ENCODE peak calls at places on chromosomes 5 and 9, in eight cellular contexts. E, F, H, Z, T, U, P and D are unnamed samples.

GRCh38 chr9:16579872-16580432 is 290.5 kb downstream of the BNC2 start:
- DNase-seq in E (no peak), F (no peak), H (no peak), Z (no peak), T (no peak), U (no peak), P (no peak), D (no peak)

GRCh38 chr9:95815153-95815552 is 60.3 kb upstream of the ERCC6L2 start:
- DNase-seq in E (no peak), F (no peak), H (no peak), Z (no peak), T (no peak), U (no peak), P (no peak), D (no peak)

GRCh38 chr5:133873454-133873853 is 95.0 kb downstream of the C5orf15 start:
- DNase-seq in E (no peak), F (no peak), H (no peak), Z (no peak), T (no peak), U (no peak), P (no peak), D (no peak)

GRCh38 chr9:36749461-36749860 is 176.8 kb downstream of the MELK start:
- DNase-seq in E (no peak), F (no peak), H (no peak), Z (no peak), T (no peak), U (no peak), P (no peak), D (no peak)

GRCh38 chr5:133473291-133473690 is 139.1 kb downstream of the FSTL4 start:
- DNase-seq in E (no peak), F (no peak), H (no peak), Z (no peak), T (no peak), U (no peak), P (no peak), D (no peak)

GRCh38 chr9:120715331-120715924 is 1.2 kb upstream of the MEGF9 start:
- DNase-seq in E (peak), F (peak), H (peak), Z (peak), T (peak), U (peak), P (peak), D (peak)

GRCh38 chr5:167916706-167917105 is 374.7 kb upstream of the WWC1 start:
- DNase-seq in E (peak), F (no peak), H (peak), Z (peak), T (peak), U (no peak), P (no peak), D (peak)

GRCh38 chr9:121815556-121816448 is 164.4 kb downstream of the DAB2IP start:
- DNase-seq in E (no peak), F (no peak), H (no peak), Z (no peak), T (no peak), U (no peak), P (no peak), D (no peak)

GRCh38 chr5:10192309-10192708 is 57.4 kb downstream of the ATPSCKMT start:
- DNase-seq in E (no peak), F (no peak), H (no peak), Z (no peak), T (no peak), U (no peak), P (no peak), D (no peak)

GRCh38 chr5:6704361-6704851 is 8.8 kb upstream of the TENT4A start:
- DNase-seq in E (peak), F (no peak), H (peak), Z (peak), T (peak), U (peak), P (no peak), D (peak)

GRCh38 chr9:88258587-88258986 is 120.3 kb upstream of the SPATA31C2 start:
- DNase-seq in E (peak), F (no peak), H (peak), Z (peak), T (peak), U (peak), P (no peak), D (no peak)

GRCh38 chr5:80141681-80142080 is 106.5 kb downstream of the THBS4 start:
- DNase-seq in E (no peak), F (no peak), H (no peak), Z (no peak), T (no peak), U (no peak), P (no peak), D (no peak)

GRCh38 chr9:89260525-89260924 is 50.5 kb upstream of the CKS2 start:
- DNase-seq in E (no peak), F (no peak), H (no peak), Z (no peak), T (no peak), U (no peak), P (no peak), D (no peak)
- TF ChIP-seq POLR2A in E (no peak), F (no peak), H (no peak), Z (no peak), T (no peak), U (no peak), P (no peak), D (no peak)

GRCh38 chr5:173917788-173918786 is 29.9 kb downstream of the CPEB4 start:
- DNase-seq in E (peak), F (peak), H (peak), Z (peak), T (peak), U (peak), P (peak), D (no peak)
- TF ChIP-seq POLR2A in E (no peak), F (peak), H (peak), Z (peak), T (peak), U (peak), P (peak), D (peak)

GRCh38 chr5:62111428-62111827 is 194.6 kb upstream of the KIF2A start:
- DNase-seq in E (no peak), F (no peak), H (no peak), Z (no peak), T (no peak), U (no peak), P (no peak), D (no peak)

GRCh38 chr5:62115009-62115408 is 191.0 kb upstream of the KIF2A start:
- DNase-seq in E (no peak), F (no peak), H (no peak), Z (no peak), T (no peak), U (no peak), P (no peak), D (no peak)

DNA sequence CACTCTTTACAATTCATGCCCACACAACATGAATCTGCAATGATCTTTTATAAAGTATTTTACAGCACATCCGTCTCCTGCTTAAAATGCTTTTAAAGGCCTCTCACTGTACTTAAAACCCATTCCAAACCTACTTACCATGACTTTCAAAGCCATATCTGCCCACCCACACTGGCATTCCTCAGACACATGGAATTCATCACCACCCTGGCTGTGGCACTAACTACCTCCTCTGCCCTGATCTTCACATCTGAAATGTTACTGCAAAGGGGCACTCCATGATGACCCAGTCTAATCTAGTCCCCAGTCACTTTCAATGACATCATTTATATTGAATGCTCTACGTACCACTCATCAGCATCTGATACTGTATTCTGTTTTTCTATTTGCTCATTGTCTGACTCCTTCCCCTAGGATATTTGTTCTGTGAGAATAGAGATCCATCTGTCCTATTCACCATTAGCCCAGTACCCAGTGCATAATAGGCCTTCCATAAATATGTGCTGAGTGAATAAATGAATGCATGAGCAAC is 193.3 kb upstream of the KIF2A start:
- DNase-seq in E (no peak), F (no peak), H (no peak), Z (no peak), T (no peak), U (no peak), P (no peak), D (no peak)
- TF ChIP-seq POLR2A in E (no peak), F (no peak), H (no peak), Z (no peak), T (no peak), U (no peak), P (no peak), D (no peak)

GRCh38 chr5:88883059-88883565 is at the start of gene MEF2C:
- DNase-seq in E (peak), F (no peak), H (peak), Z (peak), T (peak), U (peak), P (peak), D (peak)

GRCh38 chr5:88885043-88885442 is 2.1 kb upstream of the MEF2C start:
- DNase-seq in E (no peak), F (no peak), H (no peak), Z (no peak), T (no peak), U (no peak), P (no peak), D (no peak)

GRCh38 chr5:88884435-88884877 is 1.5 kb upstream of the MEF2C start:
- DNase-seq in E (no peak), F (no peak), H (no peak), Z (no peak), T (no peak), U (no peak), P (no peak), D (no peak)

GRCh38 chr5:88882321-88883038 is 504 bp downstream of the MEF2C start:
- DNase-seq in E (no peak), F (no peak), H (no peak), Z (no peak), T (no peak), U (no peak), P (no peak), D (no peak)

GRCh38 chr5:88883566-88884434 is 816 bp upstream of the MEF2C start:
- DNase-seq in E (peak), F (no peak), H (peak), Z (peak), T (peak), U (peak), P (peak), D (peak)
- TF ChIP-seq POLR2A in E (peak), F (no peak), H (peak), Z (peak), T (peak), U (peak), P (peak), D (peak)